ENCODE peak calls at places on chromosomes 12 and 14, in eight cellular contexts. X is lung; C is tibial nerve; V is body of pancreas; P is left ventricle myocardium inferior; B is cardiac muscle cell; O is tibial artery; F is CD8-positive, alpha-beta T cell. S is an unnamed sample.
A peak's percentile ranks its signal among the peaks of the same experiment; 100 is the strongest.

GRCh38 chr14:64815257-64815656 is 64.5 kb downstream of the SPTB start:
- DNase-seq in X (no peak), C (no peak), V (no peak), P (no peak), B (no peak), O (no peak), F (no peak), S (no peak)

GRCh38 chr12:130850418-130851021 is 11.5 kb upstream of the STX2 start:
- DNase-seq in X (no peak), C (no peak), V (no peak), P (no peak), B (no peak), O (no peak), F (no peak), S (no peak)

GRCh38 chr12:55703976-55704761 is 3.5 kb downstream of the ITGA7 start:
- DNase-seq in X (no peak), C (no peak), V (no peak), P (no peak), B (no peak), O (peak; percentile 66), F (no peak), S (no peak)

GRCh38 chr12:19643635-19644034 is 204.3 kb downstream of the AEBP2 start:
- DNase-seq in X (no peak), C (no peak), V (no peak), P (no peak), B (peak; percentile 51), O (no peak), F (no peak), S (no peak)

GRCh38 chr12:112170376-112170775 is 45.0 kb downstream of the TRAFD1 start:
- DNase-seq in X (no peak), C (no peak), V (no peak), P (no peak), B (no peak), O (no peak), F (no peak), S (no peak)

GRCh38 chr12:1418144-1418543 is 176.2 kb downstream of the FBXL14 start:
- DNase-seq in X (no peak), C (no peak), V (no peak), P (no peak), B (no peak), O (no peak), F (no peak), S (no peak)

GRCh38 chr14:73712071-73712506 is 2.1 kb downstream of the PNMA1 start:
- DNase-seq in X (no peak), C (no peak), V (no peak), P (no peak), B (no peak), O (no peak), F (no peak), S (no peak)

GRCh38 chr12:103851127-103851526 is 10.1 kb upstream of the NT5DC3 start:
- DNase-seq in X (no peak), C (no peak), V (no peak), P (no peak), B (no peak), O (no peak), F (no peak), S (no peak)

GRCh38 chr14:32224731-32225377 is 21.8 kb upstream of the RNU6-8 start:
- DNase-seq in X (no peak), C (no peak), V (peak; percentile 52), P (no peak), B (peak; percentile 40), O (no peak), F (no peak), S (no peak)

GRCh38 chr14:55201219-55202096 is 10.1 kb upstream of the DLGAP5 start:
- DNase-seq in X (no peak), C (no peak), V (no peak), P (no peak), B (no peak), O (no peak), F (no peak), S (no peak)

GRCh38 chr14:51082394-51082793 is 12.5 kb downstream of the TRIM9 start:
- DNase-seq in X (no peak), C (no peak), V (no peak), P (no peak), B (no peak), O (no peak), F (no peak), S (no peak)

GRCh38 chr12:80321653-80322052 is 122.4 kb upstream of the PTPRQ start:
- DNase-seq in X (no peak), C (no peak), V (no peak), P (no peak), B (no peak), O (no peak), F (no peak), S (no peak)

GRCh38 chr12:116360579-116361403 is 83.3 kb upstream of the MED13L start:
- DNase-seq in X (no peak), C (no peak), V (no peak), P (no peak), B (no peak), O (no peak), F (no peak), S (no peak)

GRCh38 chr12:102249073-102249854 is 51.6 kb upstream of the PMCH start:
- DNase-seq in X (no peak), C (no peak), V (no peak), P (no peak), B (no peak), O (no peak), F (no peak), S (no peak)

GRCh38 chr14:88322505-88323085 is 474 bp downstream of the KCNK10 start:
- DNase-seq in X (no peak), C (no peak), V (no peak), P (no peak), B (no peak), O (no peak), F (no peak), S (no peak)

GRCh38 chr12:106226884-106227640 is 20.8 kb downstream of the CKAP4 start:
- DNase-seq in X (no peak), C (no peak), V (no peak), P (no peak), B (peak; percentile 61), O (no peak), F (no peak), S (no peak)

GRCh38 chr12:52944683-52945388 is 4.1 kb upstream of the KRT18 start:
- DNase-seq in X (no peak), C (no peak), V (no peak), P (no peak), B (no peak), O (no peak), F (no peak), S (no peak)
- H3K27ac ChIP-seq in X (no peak overlapping the region), C (no peak overlapping the region), V (peak overlapping the region; percentile 99), P (no peak overlapping the region), B (peak overlapping the region; percentile 99), O (no peak overlapping the region), F (no peak overlapping the region), S (no peak overlapping the region)

DNA sequence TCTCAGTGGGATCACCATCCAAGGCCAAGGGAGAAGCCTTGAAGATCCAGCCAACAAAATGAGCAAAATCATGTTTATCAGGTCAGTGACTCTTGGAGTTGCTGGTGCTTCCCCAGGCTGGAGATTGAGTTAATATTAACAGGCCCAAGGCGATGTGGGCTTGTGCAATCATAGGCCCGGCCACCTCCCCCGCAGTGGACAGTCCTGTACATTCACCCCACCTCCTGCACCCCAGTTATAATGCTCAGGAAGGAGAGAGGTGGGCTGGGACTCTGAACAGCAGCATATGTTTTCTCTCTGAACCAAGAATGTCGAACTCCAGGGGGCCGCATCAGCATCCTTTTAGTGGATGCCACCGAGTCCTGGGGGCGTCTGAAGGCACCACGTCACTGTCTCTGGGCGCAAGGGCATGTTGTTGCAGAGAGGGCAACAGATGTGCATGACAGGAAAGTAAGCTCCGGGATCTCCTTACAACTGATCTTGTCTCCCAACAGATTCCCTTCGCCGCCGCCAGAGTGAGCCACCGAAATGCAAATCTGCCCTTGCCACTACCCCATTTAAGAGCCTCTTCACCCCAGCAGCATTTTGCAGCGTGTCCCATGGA is 32.2 kb upstream of the SERPINA6 start:
- DNase-seq in X (peak; percentile 65), C (peak; percentile 63), V (peak; percentile 36), P (peak; percentile 31), B (peak; percentile 10), O (peak; percentile 73), F (no peak), S (no peak)
- TF ChIP-seq CTCF in X (peak; percentile 30), C (peak; percentile 44), V (peak; percentile 45), P (peak; percentile 40), B (peak; percentile 75), O (peak; percentile 30), F (no peak), S (peak; percentile 42)

GRCh38 chr12:6854036-6854435 is 2.1 kb downstream of the USP5 start:
- DNase-seq in X (no peak), C (no peak), V (no peak), P (no peak), B (no peak), O (no peak), F (no peak), S (no peak)

GRCh38 chr12:6852651-6853354 is 853 bp downstream of the USP5 start:
- DNase-seq in X (no peak), C (no peak), V (no peak), P (no peak), B (peak; percentile 59), O (peak; percentile 67), F (no peak), S (peak; percentile 57)

GRCh38 chr12:6851921-6852650 is at the start of gene USP5:
- DNase-seq in X (peak; percentile 99), C (peak; percentile 96), V (peak; percentile 99), P (peak; percentile 99), B (peak; percentile 99), O (peak; percentile 99), F (peak; percentile 97), S (peak; percentile 100)

GRCh38 chr12:6855322-6855721 is 3.4 kb downstream of the USP5 start:
- DNase-seq in X (no peak), C (no peak), V (no peak), P (no peak), B (no peak), O (no peak), F (no peak), S (no peak)

GRCh38 chr12:6853626-6854025 is 1.7 kb downstream of the USP5 start:
- DNase-seq in X (no peak), C (no peak), V (no peak), P (no peak), B (no peak), O (no peak), F (no peak), S (no peak)
- H3K4me3 ChIP-seq in X (no peak overlapping the region), C (no peak overlapping the region), V (no peak overlapping the region), P (no peak overlapping the region), B (no peak overlapping the region), O (no peak overlapping the region), F (no peak overlapping the region), S (no peak overlapping the region)

GRCh38 chr12:16325426-16325825 is 22.0 kb upstream of the MGST1 start:
- DNase-seq in X (no peak), C (no peak), V (peak; percentile 47), P (no peak), B (no peak), O (no peak), F (no peak), S (no peak)

GRCh38 chr12:16330554-16330953 is 16.9 kb upstream of the MGST1 start:
- DNase-seq in X (no peak), C (no peak), V (no peak), P (no peak), B (no peak), O (no peak), F (no peak), S (no peak)

GRCh38 chr12:16331998-16332397 is 15.4 kb upstream of the MGST1 start:
- DNase-seq in X (no peak), C (no peak), V (no peak), P (no peak), B (no peak), O (no peak), F (no peak), S (no peak)

GRCh38 chr12:16327963-16328362 is 19.5 kb upstream of the MGST1 start:
- DNase-seq in X (no peak), C (no peak), V (no peak), P (no peak), B (no peak), O (no peak), F (no peak), S (no peak)

GRCh38 chr12:16329594-16329993 is 17.9 kb upstream of the MGST1 start:
- DNase-seq in X (no peak), C (no peak), V (no peak), P (no peak), B (peak; percentile 29), O (no peak), F (no peak), S (no peak)
- H3K27ac ChIP-seq in X (no peak overlapping the region), C (no peak overlapping the region), V (no peak overlapping the region), P (no peak overlapping the region), B (no peak overlapping the region), O (no peak overlapping the region), F (no peak overlapping the region), S (no peak overlapping the region)

S was measured in dorsolateral prefrontal cortex.